ENCODE peak calls at places on chromosomes 5 and 9, in five cellular contexts. One of them, this sample, is unnamed.

GRCh38 chr5:685262-686171 is 7.6 kb downstream of the TPPP start:
- DNase-seq in GM12878: no peak
- DNase-seq in effector memory CD4-positive, alpha-beta T cell: no peak
- DNase-seq in CD8-positive, alpha-beta T cell: no peak
- DNase-seq in breast epithelium: no peak
- DNase-seq in this sample: no peak

GRCh38 chr5:73940026-73940425 is 314.0 kb downstream of the ARHGEF28 start:
- DNase-seq in GM12878: no peak
- DNase-seq in effector memory CD4-positive, alpha-beta T cell: no peak
- DNase-seq in CD8-positive, alpha-beta T cell: no peak
- DNase-seq in breast epithelium: no peak
- DNase-seq in this sample: no peak

GRCh38 chr5:137039939-137040515 is 459.1 kb downstream of the SPOCK1 start:
- DNase-seq in GM12878: no peak
- DNase-seq in effector memory CD4-positive, alpha-beta T cell: no peak
- DNase-seq in CD8-positive, alpha-beta T cell: no peak
- DNase-seq in breast epithelium: no peak
- DNase-seq in this sample: no peak

GRCh38 chr9:13213337-13213736 is 66.2 kb downstream of the MPDZ start:
- DNase-seq in GM12878: no peak
- DNase-seq in effector memory CD4-positive, alpha-beta T cell: no peak
- DNase-seq in CD8-positive, alpha-beta T cell: no peak
- DNase-seq in breast epithelium: no peak
- DNase-seq in this sample: no peak

GRCh38 chr5:1962619-1963355 is 80.1 kb upstream of the IRX4 start:
- DNase-seq in GM12878: no peak
- DNase-seq in effector memory CD4-positive, alpha-beta T cell: no peak
- DNase-seq in CD8-positive, alpha-beta T cell: peak
- DNase-seq in breast epithelium: no peak
- DNase-seq in this sample: no peak

GRCh38 chr9:9592104-9592503 is 1020.7 kb downstream of the PTPRD start:
- DNase-seq in GM12878: no peak
- DNase-seq in effector memory CD4-positive, alpha-beta T cell: no peak
- DNase-seq in CD8-positive, alpha-beta T cell: no peak
- DNase-seq in breast epithelium: no peak
- DNase-seq in this sample: no peak

GRCh38 chr5:13567819-13568218 is 376.7 kb downstream of the DNAH5 start:
- DNase-seq in GM12878: no peak
- DNase-seq in effector memory CD4-positive, alpha-beta T cell: no peak
- DNase-seq in CD8-positive, alpha-beta T cell: no peak
- DNase-seq in breast epithelium: no peak
- DNase-seq in this sample: no peak

GRCh38 chr5:117731445-117731844 is 1156.8 kb upstream of the SEMA6A start:
- DNase-seq in GM12878: no peak
- DNase-seq in effector memory CD4-positive, alpha-beta T cell: no peak
- DNase-seq in CD8-positive, alpha-beta T cell: no peak
- DNase-seq in breast epithelium: no peak
- DNase-seq in this sample: no peak

GRCh38 chr9:33289501-33289900 is 815 bp upstream of the NFX1 start:
- DNase-seq in GM12878: no peak
- DNase-seq in effector memory CD4-positive, alpha-beta T cell: no peak
- DNase-seq in CD8-positive, alpha-beta T cell: peak
- DNase-seq in breast epithelium: no peak
- DNase-seq in this sample: no peak

GRCh38 chr5:38149815-38150195 is 108.6 kb upstream of the EGFLAM start:
- DNase-seq in GM12878: no peak
- DNase-seq in effector memory CD4-positive, alpha-beta T cell: no peak
- DNase-seq in CD8-positive, alpha-beta T cell: no peak
- DNase-seq in breast epithelium: no peak
- DNase-seq in this sample: no peak

GRCh38 chr9:122402403-122403268 is 31.8 kb downstream of the PTGS1 start:
- DNase-seq in GM12878: no peak
- DNase-seq in effector memory CD4-positive, alpha-beta T cell: no peak
- DNase-seq in CD8-positive, alpha-beta T cell: no peak
- DNase-seq in breast epithelium: no peak
- DNase-seq in this sample: no peak

GRCh38 chr9:95565982-95566381 is 49.2 kb upstream of the PTCH1 start:
- DNase-seq in GM12878: no peak
- DNase-seq in effector memory CD4-positive, alpha-beta T cell: no peak
- DNase-seq in CD8-positive, alpha-beta T cell: no peak
- DNase-seq in breast epithelium: no peak
- DNase-seq in this sample: no peak

GRCh38 chr9:86614871-86615849 is 260.9 kb upstream of the TUT7 start:
- DNase-seq in GM12878: no peak
- DNase-seq in effector memory CD4-positive, alpha-beta T cell: no peak
- DNase-seq in CD8-positive, alpha-beta T cell: no peak
- DNase-seq in breast epithelium: no peak
- DNase-seq in this sample: no peak

DNA sequence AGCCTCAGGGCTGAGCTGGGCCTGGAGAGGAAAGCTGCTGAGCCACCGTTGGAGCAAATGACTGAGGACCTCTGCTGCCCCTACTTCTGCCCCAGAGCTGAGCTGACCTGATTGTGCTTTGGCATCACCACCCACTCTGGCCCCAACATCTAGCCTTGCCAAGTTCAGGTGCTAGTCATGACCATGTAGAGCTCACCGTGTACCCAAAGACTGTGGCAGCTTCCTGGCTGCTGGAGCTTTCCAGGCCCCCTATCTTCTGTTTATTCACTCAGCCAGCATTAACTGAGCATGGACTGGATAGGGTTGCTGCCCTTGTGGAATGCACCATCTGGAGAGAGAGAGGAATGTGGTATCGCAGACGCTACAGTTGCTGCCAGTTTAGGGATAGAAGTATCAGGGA is 49.1 kb downstream of the JADE2 start:
- DNase-seq in GM12878: no peak
- DNase-seq in effector memory CD4-positive, alpha-beta T cell: no peak
- DNase-seq in CD8-positive, alpha-beta T cell: no peak
- DNase-seq in breast epithelium: no peak
- DNase-seq in this sample: no peak
- H3K4me3 ChIP-seq in GM12878: no peak
- H3K4me3 ChIP-seq in effector memory CD4-positive, alpha-beta T cell: no peak
- H3K4me3 ChIP-seq in CD8-positive, alpha-beta T cell: no peak
- H3K4me3 ChIP-seq in breast epithelium: no peak
- H3K4me3 ChIP-seq in this sample: no peak

GRCh38 chr5:175810457-175810856 is 60.9 kb upstream of the CPLX2 start:
- DNase-seq in GM12878: no peak
- DNase-seq in effector memory CD4-positive, alpha-beta T cell: no peak
- DNase-seq in CD8-positive, alpha-beta T cell: no peak
- DNase-seq in breast epithelium: no peak
- DNase-seq in this sample: no peak
- H3K27ac ChIP-seq in GM12878: no peak
- H3K27ac ChIP-seq in effector memory CD4-positive, alpha-beta T cell: no peak
- H3K27ac ChIP-seq in CD8-positive, alpha-beta T cell: no peak
- H3K27ac ChIP-seq in breast epithelium: no peak
- H3K27ac ChIP-seq in this sample: no peak

GRCh38 chr5:125199968-125200841 is 453.8 kb upstream of the ZNF608 start:
- DNase-seq in GM12878: no peak
- DNase-seq in effector memory CD4-positive, alpha-beta T cell: no peak
- DNase-seq in CD8-positive, alpha-beta T cell: no peak
- DNase-seq in breast epithelium: no peak
- DNase-seq in this sample: peak
- H3K4me3 ChIP-seq in GM12878: no peak
- H3K4me3 ChIP-seq in effector memory CD4-positive, alpha-beta T cell: no peak
- H3K4me3 ChIP-seq in CD8-positive, alpha-beta T cell: no peak
- H3K4me3 ChIP-seq in breast epithelium: no peak
- H3K4me3 ChIP-seq in this sample: peak

DNA sequence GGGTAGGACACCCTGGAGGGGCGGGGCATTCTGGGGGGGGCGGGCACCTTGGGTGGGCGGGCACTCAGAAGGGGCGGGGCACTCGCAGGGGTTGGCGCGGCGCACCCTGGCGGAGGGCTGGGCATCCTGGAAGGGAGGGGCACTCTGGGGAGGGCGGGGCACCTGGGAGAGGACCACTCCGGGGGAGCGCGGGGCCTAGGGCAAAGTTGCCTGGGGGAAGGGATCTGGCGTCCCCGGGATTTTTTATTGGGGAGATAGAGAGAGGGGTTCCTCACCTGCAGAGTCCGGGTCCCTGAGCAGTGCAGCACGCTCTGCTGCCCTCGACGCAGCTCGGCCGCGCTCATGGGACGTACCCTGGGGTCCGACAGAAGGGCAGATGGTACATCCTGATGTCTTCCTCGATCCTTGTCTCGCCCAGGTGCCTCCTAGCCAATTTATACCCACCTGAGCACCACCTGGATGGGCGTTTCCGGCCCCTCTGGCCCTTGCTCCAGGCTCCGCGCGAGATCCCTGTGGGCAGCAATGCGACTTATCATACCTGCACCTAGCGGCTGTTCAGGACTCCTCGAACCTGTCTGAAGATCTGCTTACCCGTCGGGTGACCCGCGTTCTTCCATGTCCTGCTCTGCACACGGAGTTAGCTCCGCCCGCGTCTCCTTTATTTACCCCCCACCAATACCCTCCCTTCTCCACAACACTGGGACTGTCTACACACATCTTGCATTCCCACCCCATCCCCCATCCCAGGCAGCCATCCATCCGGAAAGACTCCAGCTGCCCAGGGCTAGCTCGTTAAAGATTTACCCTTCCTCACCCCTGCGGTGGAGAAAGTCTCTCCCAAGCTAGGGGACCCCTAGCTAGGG is at the start of gene KIF12:
- DNase-seq in GM12878: no peak
- DNase-seq in effector memory CD4-positive, alpha-beta T cell: no peak
- DNase-seq in CD8-positive, alpha-beta T cell: no peak
- DNase-seq in breast epithelium: peak
- DNase-seq in this sample: no peak
- H3K27ac ChIP-seq in GM12878: no peak
- H3K27ac ChIP-seq in effector memory CD4-positive, alpha-beta T cell: no peak
- H3K27ac ChIP-seq in CD8-positive, alpha-beta T cell: no peak
- H3K27ac ChIP-seq in breast epithelium: peak
- H3K27ac ChIP-seq in this sample: no peak

GRCh38 chr9:97849980-97850379 is 3.0 kb upstream of the FOXE1 start:
- DNase-seq in GM12878: no peak
- DNase-seq in effector memory CD4-positive, alpha-beta T cell: no peak
- DNase-seq in CD8-positive, alpha-beta T cell: no peak
- DNase-seq in breast epithelium: no peak
- DNase-seq in this sample: no peak

GRCh38 chr9:97852399-97853055 is 499 bp upstream of the FOXE1 start:
- DNase-seq in GM12878: no peak
- DNase-seq in effector memory CD4-positive, alpha-beta T cell: no peak
- DNase-seq in CD8-positive, alpha-beta T cell: no peak
- DNase-seq in breast epithelium: no peak
- DNase-seq in this sample: no peak

GRCh38 chr9:97852001-97852398 is 1.0 kb upstream of the FOXE1 start:
- DNase-seq in GM12878: no peak
- DNase-seq in effector memory CD4-positive, alpha-beta T cell: no peak
- DNase-seq in CD8-positive, alpha-beta T cell: no peak
- DNase-seq in breast epithelium: no peak
- DNase-seq in this sample: no peak

GRCh38 chr9:97850746-97851449 is 2.1 kb upstream of the FOXE1 start:
- DNase-seq in GM12878: no peak
- DNase-seq in effector memory CD4-positive, alpha-beta T cell: no peak
- DNase-seq in CD8-positive, alpha-beta T cell: no peak
- DNase-seq in breast epithelium: no peak
- DNase-seq in this sample: no peak

GRCh38 chr9:97851450-97851883 is 1.6 kb upstream of the FOXE1 start:
- DNase-seq in GM12878: no peak
- DNase-seq in effector memory CD4-positive, alpha-beta T cell: no peak
- DNase-seq in CD8-positive, alpha-beta T cell: no peak
- DNase-seq in breast epithelium: no peak
- DNase-seq in this sample: no peak
- H3K4me3 ChIP-seq in GM12878: no peak
- H3K4me3 ChIP-seq in effector memory CD4-positive, alpha-beta T cell: no peak
- H3K4me3 ChIP-seq in CD8-positive, alpha-beta T cell: no peak
- H3K4me3 ChIP-seq in breast epithelium: no peak
- H3K4me3 ChIP-seq in this sample: no peak

This sample was measured in dorsolateral prefrontal cortex.